ENCODE peak calls at places on chromosomes 16 and 17, in five cellular contexts. S is GM12878, T is SK-N-SH, Z is H1, D is HepG2. K is an unnamed sample.

GRCh38 chr16:87076950-87077749 is 240.0 kb downstream of the C16orf95 start:
- DNase-seq in D (peak), T (peak), S (no peak), Z (peak), K (peak)

GRCh38 chr17:73342057-73342522 is 30.3 kb upstream of the CDC42EP4 start:
- DNase-seq in Z (peak), D (no peak), T (peak), S (peak), K (no peak)

GRCh38 chr16:22356930-22357634 is 17.3 kb downstream of the CDR2 start:
- DNase-seq in S (peak), D (no peak), T (no peak), Z (no peak), K (no peak)

GRCh38 chr16:76294691-76295214 is 17.6 kb downstream of the CNTNAP4 start:
- DNase-seq in T (no peak), Z (no peak), S (no peak), D (no peak), K (no peak)

GRCh38 chr17:40554646-40555295 is 10.5 kb downstream of the CCR7 start:
- DNase-seq in D (no peak), Z (no peak), T (no peak), S (no peak), K (peak)

GRCh38 chr17:59760164-59760563 is 52.7 kb downstream of the VMP1 start:
- DNase-seq in D (no peak), Z (no peak), S (no peak), T (no peak), K (no peak)

GRCh38 chr17:30378191-30378796 is 433 bp upstream of the CPD start:
- DNase-seq in S (no peak), Z (peak), T (peak), D (no peak), K (peak)

GRCh38 chr17:29084476-29085148 is 41.7 kb downstream of the PIPOX start:
- DNase-seq in T (peak), S (no peak), D (no peak), Z (no peak), K (no peak)

GRCh38 chr16:87582221-87582965 is 19.9 kb upstream of the JPH3 start:
- DNase-seq in T (peak), Z (no peak), D (no peak), S (no peak), K (no peak)

GRCh38 chr17:48586355-48586924 is 3.6 kb downstream of the HOXB3 start:
- DNase-seq in T (no peak), S (no peak), D (no peak), Z (no peak), K (no peak)

GRCh38 chr17:40347319-40348135 is 17.0 kb downstream of the GJD3 start:
- DNase-seq in T (peak), S (no peak), Z (no peak), D (no peak), K (peak)

GRCh38 chr17:77728022-77728671 is 230.4 kb upstream of the TNRC6C start:
- DNase-seq in Z (peak), S (no peak), D (peak), T (peak), K (no peak)

GRCh38 chr17:57143919-57144318 is 58.9 kb downstream of the AKAP1 start:
- DNase-seq in D (no peak), T (no peak), S (no peak), Z (no peak), K (no peak)

GRCh38 chr17:65530985-65531507 is 30.4 kb downstream of the AXIN2 start:
- DNase-seq in D (no peak), T (peak), Z (no peak), S (no peak), K (no peak)

GRCh38 chr16:3509470-3509928 is 8.7 kb downstream of the CLUAP1 start:
- DNase-seq in Z (no peak), D (no peak), S (peak), T (no peak), K (no peak)

GRCh38 chr17:34254146-34254545 is 939 bp upstream of the CCL2 start:
- DNase-seq in S (no peak), T (no peak), D (no peak), Z (no peak), K (no peak)

GRCh38 chr17:28896884-28897768 is at the start of gene FLOT2:
- DNase-seq in D (peak), S (no peak), T (peak), Z (peak), K (peak)

GRCh38 chr16:23398987-23399805 is 53.8 kb downstream of the COG7 start:
- DNase-seq in Z (peak), S (no peak), T (no peak), D (no peak), K (no peak)

GRCh38 chr16:21610006-21610544 is 10.7 kb downstream of the METTL9 start:
- DNase-seq in S (no peak), Z (no peak), T (no peak), D (no peak), K (no peak)

GRCh38 chr16:7792346-7792745 is 459.7 kb downstream of the RBFOX1 start:
- DNase-seq in Z (no peak), D (no peak), S (no peak), T (no peak), K (no peak)

GRCh38 chr16:57049678-57050077 is 42.7 kb upstream of the CPNE2 start:
- DNase-seq in S (peak), T (no peak), Z (no peak), D (no peak), K (no peak)

GRCh38 chr17:76122411-76123126 is 18.5 kb downstream of the FOXJ1 start:
- DNase-seq in D (no peak), Z (no peak), S (no peak), T (peak), K (no peak)
- H3K9ac ChIP-seq in D (no peak), Z (no peak), S (no peak), T (no peak), K (no peak)

GRCh38 chr17:83194761-83195329 is 115.4 kb downstream of the METRNL start:
- DNase-seq in S (no peak), D (no peak), Z (no peak), T (no peak), K (no peak)

GRCh38 chr17:83193336-83194188 is 114.2 kb downstream of the METRNL start:
- DNase-seq in T (no peak), Z (no peak), S (no peak), D (no peak), K (no peak)

GRCh38 chr17:83192161-83192788 is 112.9 kb downstream of the METRNL start:
- DNase-seq in Z (peak), D (no peak), T (no peak), S (no peak), K (no peak)

GRCh38 chr17:83195330-83196087 is 116.1 kb downstream of the METRNL start:
- DNase-seq in D (no peak), Z (no peak), T (no peak), S (no peak), K (peak)

GRCh38 chr17:83194189-83194565 is 114.8 kb downstream of the METRNL start:
- DNase-seq in Z (no peak), D (no peak), T (no peak), S (no peak), K (no peak)
- TF ChIP-seq GABPA in Z (no peak), D (no peak), T (no peak), S (no peak), K (no peak)

GRCh38 chr17:35729405-35729833 is 2.0 kb upstream of the RASL10B start:
- DNase-seq in D (no peak), Z (peak), S (no peak), T (no peak), K (no peak)
- H3K9ac ChIP-seq in D (no peak), Z (no peak), S (no peak), T (no peak), K (no peak)

GRCh38 chr16:17944345-17944744 is 392.2 kb downstream of the NPIPA8 start:
- DNase-seq in T (no peak), D (no peak), Z (no peak), S (no peak), K (no peak)
- TF ChIP-seq GABPA in T (no peak), D (no peak), Z (no peak), S (no peak), K (no peak)

K was measured in K562.